ENCODE peak calls at places on chromosomes 5 and 9, in eight cellular contexts. Q, K, C, T, M, D, R and H are unnamed samples.

GRCh38 chr5:131677115-131677514 is 42.1 kb upstream of the RAPGEF6 start:
- DNase-seq in K (no peak), D (no peak), Q (peak), M (no peak), T (no peak), C (no peak), R (no peak), H (no peak)

GRCh38 chr9:10366171-10366779 is 246.5 kb downstream of the PTPRD start:
- DNase-seq in K (peak), R (peak), D (no peak), C (no peak), T (peak), Q (peak), M (peak), H (peak)

GRCh38 chr5:16856531-16856930 is 79.6 kb downstream of the MYO10 start:
- DNase-seq in M (no peak), Q (peak), T (no peak), C (no peak), R (no peak), D (no peak), K (peak), H (no peak)

GRCh38 chr5:131379723-131380122 is 115.9 kb downstream of the CDC42SE2 start:
- DNase-seq in T (no peak), M (no peak), Q (peak), C (peak), K (peak), D (no peak), R (no peak), H (no peak)

GRCh38 chr9:130426883-130427282 is 17.9 kb upstream of the ASS1 start:
- DNase-seq in R (no peak), C (no peak), T (no peak), K (peak), D (peak), M (no peak), Q (peak), H (peak)

GRCh38 chr9:71515103-71515502 is 253.2 kb downstream of the CEMIP2 start:
- DNase-seq in R (no peak), Q (no peak), D (no peak), K (no peak), C (no peak), T (no peak), M (no peak), H (no peak)

GRCh38 chr5:140497897-140498296 is 49.6 kb upstream of the EIF4EBP3 start:
- DNase-seq in T (no peak), R (no peak), C (peak), D (no peak), M (no peak), Q (peak), K (no peak), H (no peak)

GRCh38 chr5:136047858-136048257 is 19.1 kb downstream of the TGFBI start:
- DNase-seq in D (peak), R (no peak), T (no peak), Q (no peak), M (no peak), C (no peak), K (no peak), H (no peak)

GRCh38 chr5:170740586-170741205 is 42.8 kb upstream of the GABRP start:
- DNase-seq in Q (no peak), T (no peak), K (no peak), M (peak), R (no peak), C (no peak), D (no peak), H (no peak)

GRCh38 chr9:95181226-95181818 is 136.2 kb downstream of the FANCC start:
- DNase-seq in M (no peak), R (no peak), C (no peak), K (peak), D (no peak), Q (no peak), T (no peak), H (no peak)

GRCh38 chr9:131635285-131635684 is 90.0 kb downstream of the PRRT1B start:
- DNase-seq in T (peak), R (no peak), K (peak), D (peak), M (no peak), Q (peak), C (peak), H (no peak)